ENCODE peak calls at places on chromosomes 11 and 22, in five cellular contexts. U, K, A, F and J are unnamed samples.

GRCh38 chr22:26817926-26818325 is 160.5 kb downstream of the MIAT start:
- DNase-seq in U (no peak), A (no peak), F (no peak), K (no peak), J (no peak)

GRCh38 chr22:43796567-43796966 is 15.5 kb downstream of the EFCAB6 start:
- DNase-seq in U (no peak), K (peak), A (no peak), F (no peak), J (no peak)

GRCh38 chr11:65589444-65590239 is 6.0 kb downstream of the KCNK7 start:
- DNase-seq in K (no peak), F (no peak), A (peak), U (no peak), J (no peak)

GRCh38 chr11:86151188-86152005 is 82.5 kb upstream of the PICALM start:
- DNase-seq in U (no peak), K (no peak), A (peak), F (no peak), J (no peak)

GRCh38 chr22:20528405-20528978 is 21.1 kb downstream of the MED15 start:
- DNase-seq in A (no peak), U (no peak), K (no peak), F (no peak), J (no peak)

GRCh38 chr11:134037093-134037908 is 31.6 kb upstream of the JAM3 start:
- DNase-seq in U (peak), K (peak), A (peak), F (no peak), J (no peak)

GRCh38 chr11:20835561-20835960 is 166.2 kb downstream of the NELL1 start:
- DNase-seq in U (no peak), K (no peak), F (no peak), A (no peak), J (no peak)

GRCh38 chr11:65794570-65795510 is 8.0 kb downstream of the OVOL1 start:
- DNase-seq in A (no peak), F (no peak), K (no peak), U (no peak), J (peak)

GRCh38 chr11:76805206-76805913 is 22.2 kb downstream of the TSKU start:
- DNase-seq in U (no peak), A (peak), K (peak), F (no peak), J (no peak)

GRCh38 chr11:28227460-28227859 is 119.3 kb downstream of the METTL15 start:
- DNase-seq in K (no peak), U (no peak), F (no peak), A (no peak), J (no peak)

GRCh38 chr22:37193629-37194191 is 5.7 kb upstream of the C1QTNF6 start:
- DNase-seq in U (no peak), F (no peak), K (peak), A (peak), J (peak)

GRCh38 chr11:70048279-70049024 is 29.7 kb upstream of the ANO1 start:
- DNase-seq in K (peak), F (no peak), A (peak), U (no peak), J (no peak)

GRCh38 chr11:68471360-68472340 is 11.1 kb downstream of the PPP6R3 start:
- DNase-seq in K (no peak), A (no peak), F (no peak), U (peak), J (no peak)

GRCh38 chr11:95337175-95337957 is 106.4 kb upstream of the SESN3 start:
- DNase-seq in F (no peak), A (peak), K (no peak), U (peak), J (no peak)

GRCh38 chr22:47213571-47214230 is 451.3 kb downstream of the TBC1D22A start:
- DNase-seq in K (peak), F (no peak), A (peak), U (no peak), J (peak)

GRCh38 chr22:44304354-44304753 is 8.4 kb downstream of the SHISAL1 start:
- DNase-seq in F (no peak), A (no peak), U (no peak), K (no peak), J (no peak)

GRCh38 chr11:126878892-126879291 is 121.7 kb downstream of the KIRREL3 start:
- DNase-seq in F (no peak), U (no peak), K (no peak), A (no peak), J (no peak)

GRCh38 chr11:12159351-12160099 is 49.1 kb downstream of the MICAL2 start:
- DNase-seq in A (no peak), K (peak), F (no peak), U (no peak), J (no peak)

GRCh38 chr11:1279674-1280055 is 29.8 kb downstream of the TOLLIP start:
- DNase-seq in F (no peak), A (no peak), K (no peak), U (no peak), J (no peak)

GRCh38 chr22:44091751-44092150 is 67.6 kb downstream of the PARVB start:
- DNase-seq in K (no peak), U (no peak), A (no peak), F (no peak), J (no peak)

GRCh38 chr11:31689559-31689958 is 121.6 kb downstream of the PAX6 start:
- DNase-seq in U (no peak), A (no peak), F (no peak), K (no peak), J (no peak)

GRCh38 chr11:9092846-9093778 is 1.7 kb upstream of the SCUBE2 start:
- DNase-seq in A (no peak), F (no peak), K (peak), U (no peak), J (no peak)

GRCh38 chr11:27700351-27701261 is at the start of gene BDNF:
- DNase-seq in A (no peak), K (peak), F (no peak), U (no peak), J (no peak)

GRCh38 chr11:110522456-110522855 is 92.7 kb downstream of the FDX1 start:
- DNase-seq in A (no peak), F (no peak), U (no peak), K (no peak), J (no peak)

GRCh38 chr11:6319879-6320410 is 356 bp downstream of the CAVIN3 start:
- DNase-seq in K (peak), U (no peak), F (no peak), A (peak), J (no peak)

GRCh38 chr11:128208329-128209220 is 378.8 kb downstream of the ETS1 start:
- DNase-seq in A (no peak), F (no peak), U (no peak), K (peak), J (no peak)
- TF ChIP-seq HDAC2 in A (no peak), F (no peak), U (no peak), K (no peak), J (no peak)

DNA sequence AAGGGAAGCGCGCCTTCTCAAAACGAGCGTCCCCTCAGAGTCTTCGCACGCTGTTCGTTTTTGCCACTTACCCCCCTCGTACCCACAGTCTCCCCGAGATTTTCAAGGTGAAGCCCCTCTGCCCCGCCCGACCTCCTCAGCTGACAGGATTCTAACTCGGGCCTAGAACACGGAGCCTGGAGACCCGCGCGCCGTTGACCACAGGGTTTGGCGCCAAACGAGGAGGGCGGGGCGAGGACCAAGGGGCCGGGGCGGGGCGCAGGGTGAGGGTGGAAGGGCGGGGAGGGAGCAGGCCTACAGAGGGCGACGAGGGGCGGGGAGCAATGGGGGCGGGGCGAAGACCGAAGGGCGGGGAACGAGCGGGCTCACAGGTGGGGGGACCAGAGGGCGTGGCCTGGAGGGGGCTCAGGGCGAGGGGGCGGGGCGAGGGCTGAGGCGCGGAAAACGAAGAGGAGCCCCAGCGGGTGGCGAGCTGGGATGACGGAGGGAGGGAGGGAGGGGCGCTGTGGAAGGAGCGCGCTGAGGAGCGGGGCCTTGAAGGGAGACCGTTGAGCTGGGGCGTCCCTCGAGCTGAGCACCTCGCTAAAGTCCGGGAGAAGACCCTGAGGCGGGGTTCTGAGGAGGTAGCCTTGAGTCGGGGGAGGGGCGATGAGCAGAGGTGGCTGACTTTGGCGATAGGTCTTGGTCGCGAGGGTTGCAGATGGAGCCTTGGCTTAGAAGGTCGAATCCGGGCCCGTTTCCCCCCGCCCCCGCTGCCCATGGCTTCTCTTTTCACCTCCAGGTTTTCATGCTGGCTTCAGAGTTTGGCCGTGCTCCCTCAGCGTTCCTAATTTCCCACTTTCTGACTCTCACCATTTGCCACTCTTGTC is at the start of gene DMC1:
- DNase-seq in K (peak), A (peak), F (peak), U (peak), J (peak)
- TF ChIP-seq HDAC2 in K (no peak), A (peak), F (peak), U (no peak), J (no peak)

DNA sequence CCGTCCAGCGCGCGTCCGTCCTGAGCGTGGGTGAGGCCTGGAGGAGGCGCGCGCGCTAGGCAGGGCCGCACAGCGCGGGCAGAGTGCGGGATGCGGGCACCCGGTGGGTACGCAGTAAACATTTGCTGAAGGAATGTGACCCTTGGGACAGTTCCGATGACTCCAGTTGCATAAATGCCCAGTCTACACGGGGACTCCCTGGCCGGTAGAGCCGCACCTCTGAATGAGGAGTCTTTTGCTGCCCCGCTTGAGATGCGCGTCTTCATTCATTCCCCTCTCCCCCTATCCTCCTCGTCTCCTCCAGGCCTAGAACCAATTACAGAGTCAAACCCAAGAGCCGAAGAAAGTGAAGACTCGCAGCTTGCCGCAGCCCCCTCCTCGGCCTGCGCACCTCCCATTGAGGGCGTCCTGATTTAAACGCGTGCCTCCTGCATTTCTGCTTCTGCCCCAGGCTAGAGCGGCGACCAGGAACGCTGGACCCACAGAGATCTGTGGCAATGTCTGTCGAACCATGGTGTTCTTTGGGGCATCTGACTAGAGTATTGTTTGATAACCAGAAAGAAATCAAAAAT is 731 bp upstream of the CHKB start:
- DNase-seq in K (no peak), U (no peak), A (no peak), F (no peak), J (peak)
- TF ChIP-seq HDAC2 in K (no peak), U (no peak), A (no peak), F (no peak), J (no peak)

GRCh38 chr11:122205036-122205435 is 89.0 kb upstream of the BLID start:
- DNase-seq in U (no peak), K (no peak), A (no peak), F (no peak), J (no peak)

GRCh38 chr11:122204206-122204605 is 88.2 kb upstream of the BLID start:
- DNase-seq in K (no peak), A (no peak), U (no peak), F (no peak), J (no peak)

GRCh38 chr11:122202161-122202950 is 86.3 kb upstream of the BLID start:
- DNase-seq in K (peak), A (no peak), U (no peak), F (no peak), J (peak)

GRCh38 chr11:122201126-122201525 is 85.1 kb upstream of the BLID start:
- DNase-seq in A (no peak), K (no peak), U (no peak), F (no peak), J (no peak)

DNA sequence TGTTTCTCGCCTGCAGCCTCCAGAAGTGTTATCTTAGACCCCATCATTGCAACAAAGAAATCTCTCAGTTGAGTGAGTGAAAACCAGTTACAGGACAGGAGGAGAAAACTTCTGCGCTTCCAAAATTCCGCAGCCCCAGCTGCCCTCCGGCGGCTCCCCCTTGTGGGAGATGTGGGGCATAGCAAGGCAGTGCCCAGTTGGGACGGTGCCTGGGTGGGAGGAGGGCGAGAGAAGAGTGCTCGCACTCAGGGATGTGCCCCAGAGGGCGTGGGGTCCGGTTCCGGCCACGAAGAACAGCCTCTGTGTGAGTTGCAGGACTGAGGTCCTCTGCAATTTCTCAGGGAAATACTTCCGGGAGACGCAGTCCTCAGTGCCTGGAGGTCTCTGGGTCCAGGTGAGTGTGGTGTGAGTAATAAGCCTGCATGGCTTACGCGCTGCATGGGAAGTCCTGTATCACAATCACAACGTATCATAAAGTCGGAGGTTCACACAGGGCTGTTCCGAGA is 87.0 kb upstream of the BLID start:
- DNase-seq in U (no peak), A (peak), K (peak), F (peak), J (peak)
- TF ChIP-seq HDAC2 in U (no peak), A (no peak), K (no peak), F (no peak), J (no peak)